ENCODE peak calls at places on chromosomes 16 and 17, in nine cellular contexts. S is cardiac fibroblast, H is upper lobe of left lung, J is fibroblast of pulmonary artery, F is WTC11, Y is nephron progenitor cell, X is colonic mucosa, W is thoracic aorta, E is heart left ventricle. V is an unnamed sample.

GRCh38 chr17:78226055-78226751 is 5.2 kb upstream of the TMEM235 start:
- DNase-seq in Y (no peak), X (no peak), J (no peak), E (no peak), H (no peak), W (no peak), F (no peak), S (no peak), V (no peak)

GRCh38 chr16:546909-547770 is 13.1 kb upstream of the PRR35 start:
- DNase-seq in J (no peak), W (no peak), H (peak; percentile 93), Y (peak; percentile 77), X (peak; percentile 91), S (peak; percentile 57), F (peak; percentile 88), E (peak; percentile 64), V (peak; percentile 79)

GRCh38 chr17:9512323-9513168 is 63.1 kb downstream of the STX8 start:
- DNase-seq in X (no peak), H (no peak), Y (no peak), F (no peak), J (peak; percentile 78), E (no peak), W (no peak), S (peak; percentile 86), V (no peak)

GRCh38 chr17:31266042-31266441 is 31.0 kb downstream of the OMG start:
- DNase-seq in J (no peak), F (no peak), H (no peak), E (no peak), Y (no peak), W (no peak), S (no peak), X (no peak), V (no peak)

GRCh38 chr17:51668155-51668962 is 408.0 kb downstream of the UTP18 start:
- DNase-seq in J (no peak), E (no peak), S (no peak), W (no peak), H (no peak), Y (no peak), X (no peak), F (no peak), V (no peak)

GRCh38 chr16:81558444-81559175 is 114.0 kb downstream of the CMIP start:
- DNase-seq in W (no peak), E (no peak), J (no peak), Y (no peak), H (peak; percentile 84), S (no peak), X (peak; percentile 93), F (no peak), V (no peak)

GRCh38 chr16:81513204-81514040 is 68.8 kb downstream of the CMIP start:
- DNase-seq in H (no peak), S (no peak), F (peak; percentile 48), E (peak; percentile 85), X (peak; percentile 53), Y (no peak), W (no peak), J (peak; percentile 40), V (no peak)

GRCh38 chr16:19704321-19705130 is 13.5 kb downstream of the KNOP1 start:
- DNase-seq in W (no peak), H (no peak), X (no peak), S (peak; percentile 84), Y (no peak), F (no peak), E (no peak), J (peak; percentile 67), V (no peak)

GRCh38 chr17:65055280-65055707 is 1.2 kb downstream of the GNA13 start:
- DNase-seq in S (peak; percentile 48), J (no peak), X (no peak), H (no peak), Y (no peak), F (no peak), E (no peak), W (no peak), V (no peak)

GRCh38 chr17:58783380-58783779 is 27.7 kb downstream of the PPM1E start:
- DNase-seq in S (peak; percentile 7), H (no peak), J (peak; percentile 4), Y (no peak), F (no peak), W (no peak), E (no peak), X (no peak), V (no peak)

GRCh38 chr16:88713568-88714419 is 7.5 kb downstream of the CTU2 start:
- DNase-seq in W (no peak), E (no peak), J (no peak), F (no peak), S (peak; percentile 43), X (no peak), H (peak; percentile 65), Y (no peak), V (no peak)

GRCh38 chr16:68356249-68356918 is 45.6 kb downstream of the PRMT7 start:
- DNase-seq in S (no peak), W (no peak), F (no peak), X (peak; percentile 45), Y (no peak), H (no peak), J (no peak), E (no peak), V (no peak)

GRCh38 chr17:41864498-41864836 is 756 bp downstream of the KLHL11 start:
- DNase-seq in Y (no peak), S (no peak), J (peak; percentile 7), W (no peak), X (no peak), E (no peak), H (peak; percentile 93), F (peak; percentile 62), V (no peak)

GRCh38 chr17:35846055-35846809 is 22.5 kb downstream of the HEATR9 start:
- DNase-seq in J (no peak), S (no peak), E (no peak), F (no peak), W (no peak), Y (no peak), X (no peak), H (no peak), V (no peak)

GRCh38 chr17:57945999-57946797 is 9.0 kb downstream of the CUEDC1 start:
- DNase-seq in E (peak; percentile 8), J (no peak), S (peak; percentile 46), X (no peak), H (no peak), F (no peak), Y (no peak), W (no peak), V (no peak)

GRCh38 chr16:57203451-57203850 is 17.3 kb downstream of the RSPRY1 start:
- DNase-seq in J (no peak), F (no peak), W (no peak), H (no peak), Y (no peak), E (no peak), X (no peak), S (no peak), V (no peak)

GRCh38 chr16:27632267-27632666 is 82.3 kb downstream of the KATNIP start:
- DNase-seq in Y (no peak), X (no peak), H (no peak), W (no peak), E (no peak), S (no peak), J (no peak), F (no peak), V (no peak)

GRCh38 chr16:11992594-11993524 is 16.3 kb downstream of the SNX29 start:
- DNase-seq in F (no peak), H (no peak), W (no peak), E (no peak), Y (no peak), J (no peak), X (no peak), S (no peak), V (no peak)

GRCh38 chr17:75707096-75707720 is 14.1 kb upstream of the ITGB4 start:
- DNase-seq in Y (no peak), X (no peak), H (no peak), E (peak; percentile 62), S (peak; percentile 72), F (no peak), W (no peak), J (peak; percentile 58), V (no peak)

GRCh38 chr17:11391134-11391533 is 150.1 kb downstream of the SHISA6 start:
- DNase-seq in J (no peak), S (no peak), F (peak; percentile 18), H (no peak), W (no peak), X (peak; percentile 44), E (no peak), Y (no peak), V (no peak)
- TF ChIP-seq CTCF in J (no peak), S (no peak), F (no peak), H (no peak), W (no peak), X (no peak), E (no peak), Y (no peak), V (no peak)

GRCh38 chr16:85798901-85799496 is 345 bp downstream of the EMC8 start:
- DNase-seq in W (no peak), F (peak; percentile 25), Y (no peak), E (peak; percentile 45), S (peak; percentile 27), H (no peak), X (peak; percentile 29), J (peak; percentile 28), V (no peak)
- TF ChIP-seq CTCF in W (no peak), F (no peak), Y (no peak), E (no peak), S (peak; percentile 11), H (no peak), X (no peak), J (no peak), V (no peak)

DNA sequence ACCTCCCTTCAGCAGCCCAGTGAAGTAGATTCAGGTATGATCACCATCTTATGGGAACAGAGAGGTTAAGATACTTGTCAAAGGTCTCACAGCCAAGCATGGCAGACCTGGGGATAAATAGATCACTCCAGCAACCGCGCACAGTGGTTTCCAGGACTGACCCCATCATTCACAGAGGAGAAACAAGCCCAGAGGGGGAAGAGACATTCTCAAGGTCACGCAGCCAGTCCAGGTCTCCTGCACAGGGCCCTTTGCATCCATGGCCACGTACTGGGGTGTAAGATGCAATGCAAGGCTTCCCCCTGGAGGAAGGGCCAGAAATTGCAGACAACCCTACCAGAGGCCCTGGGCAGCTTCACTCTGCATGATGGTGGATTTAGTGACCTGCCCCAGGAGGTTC is 19.9 kb downstream of the TLE7 start:
- DNase-seq in J (no peak), F (peak; percentile 75), W (no peak), H (no peak), X (peak; percentile 29), E (no peak), Y (peak; percentile 14), S (peak; percentile 19), V (no peak)
- TF ChIP-seq CTCF in J (peak; percentile 33), F (peak; percentile 70), W (no peak), H (no peak), X (peak; percentile 46), E (no peak), Y (peak; percentile 17), S (peak; percentile 49), V (no peak)

DNA sequence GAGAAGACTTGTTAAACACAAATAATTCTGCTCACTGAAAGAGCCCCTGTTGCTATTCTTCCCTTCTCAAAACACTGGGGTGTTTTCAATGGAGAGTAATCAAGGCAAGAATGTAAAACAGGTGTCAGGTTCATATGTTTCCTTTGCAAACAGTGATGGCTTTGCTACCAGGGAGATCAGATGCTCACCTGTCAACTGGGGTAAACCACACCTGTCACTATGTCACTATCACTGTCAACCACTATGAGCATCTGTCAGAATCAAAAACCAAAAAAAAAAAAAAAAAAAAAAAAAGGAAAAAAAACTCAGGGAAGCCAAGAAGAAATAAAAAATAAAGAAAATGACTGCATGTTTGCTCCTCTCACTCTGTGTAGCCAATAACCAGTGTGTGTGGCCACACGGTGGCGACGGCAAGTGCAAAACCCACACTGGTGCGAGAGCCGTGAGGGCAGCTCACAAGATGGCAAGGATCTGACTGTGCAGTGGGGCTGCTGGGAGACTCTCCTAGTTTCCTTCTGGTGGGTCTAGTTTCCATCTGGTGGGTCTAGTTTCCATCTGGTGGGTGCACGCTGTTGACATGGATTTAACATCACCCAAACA is 22.7 kb downstream of the USP22 start:
- DNase-seq in H (no peak), X (no peak), Y (no peak), J (peak; percentile 53), E (no peak), F (no peak), S (peak; percentile 59), W (no peak), V (no peak)
- TF ChIP-seq CTCF in H (no peak), X (no peak), Y (peak; percentile 10), J (peak; percentile 45), E (peak; percentile 38), F (no peak), S (peak; percentile 42), W (peak; percentile 42), V (no peak)